ENCODE peak calls at places on chromosome 11, in five cellular contexts. O, P, Q, H and M are unnamed samples.
A peak's percentile ranks its signal among the peaks of the same experiment; 100 is the strongest.

GRCh38 chr11:126061707-126062678 is 673 bp downstream of the CDON start:
- DNase-seq in O (peak; percentile 40), P (peak; percentile 28), Q (no peak), H (peak; percentile 13), M (peak; percentile 24)

GRCh38 chr11:108793138-108793537 is 128.3 kb downstream of the DDX10 start:
- DNase-seq in O (no peak), P (no peak), Q (no peak), H (no peak), M (no peak)

GRCh38 chr11:61079416-61080150 is 22.7 kb upstream of the CD5 start:
- DNase-seq in O (no peak), P (no peak), Q (no peak), H (no peak), M (no peak)

GRCh38 chr11:18011633-18012313 is 1.1 kb downstream of the SERGEF start:
- DNase-seq in O (no peak), P (no peak), Q (no peak), H (no peak), M (peak; percentile 9)

GRCh38 chr11:110433393-110434333 is 3.9 kb downstream of the FDX1 start:
- DNase-seq in O (no peak), P (peak; percentile 55), Q (no peak), H (peak; percentile 48), M (peak; percentile 53)

GRCh38 chr11:66186470-66186869 is 82.0 kb upstream of the RAB1B start:
- DNase-seq in O (no peak), P (no peak), Q (no peak), H (no peak), M (no peak)

GRCh38 chr11:118086913-118087768 is at the start of gene SMIM35:
- DNase-seq in O (no peak), P (no peak), Q (no peak), H (no peak), M (no peak)

GRCh38 chr11:126790550-126790981 is 210.0 kb downstream of the KIRREL3 start:
- DNase-seq in O (no peak), P (peak; percentile 3), Q (no peak), H (no peak), M (peak; percentile 66)

GRCh38 chr11:81005595-81005994 is 1564.8 kb upstream of the TENM4 start:
- DNase-seq in O (no peak), P (peak; percentile 90), Q (no peak), H (no peak), M (peak; percentile 92)

GRCh38 chr11:94933225-94934130 is 39.9 kb downstream of the CWC15 start:
- DNase-seq in O (peak; percentile 46), P (peak; percentile 96), Q (no peak), H (no peak), M (peak; percentile 97)

GRCh38 chr11:103031834-103032233 is 60.1 kb downstream of the DCUN1D5 start:
- DNase-seq in O (no peak), P (peak; percentile 83), Q (no peak), H (no peak), M (peak; percentile 62)

GRCh38 chr11:110069158-110069737 is 23.9 kb upstream of the ZC3H12C start:
- DNase-seq in O (peak; percentile 72), P (peak; percentile 83), Q (peak; percentile 62), H (no peak), M (peak; percentile 90)

GRCh38 chr11:131910491-131911387 is 540.3 kb downstream of the NTM start:
- DNase-seq in O (no peak), P (peak; percentile 59), Q (no peak), H (no peak), M (peak; percentile 63)

GRCh38 chr11:9906043-9906791 is 242.3 kb downstream of the SWAP70 start:
- DNase-seq in O (no peak), P (peak; percentile 95), Q (no peak), H (no peak), M (peak; percentile 96)

GRCh38 chr11:61331636-61332035 is 1.3 kb downstream of the DDB1 start:
- DNase-seq in O (no peak), P (no peak), Q (no peak), H (no peak), M (no peak)

GRCh38 chr11:72676874-72677341 is 2.7 kb upstream of the PDE2A start:
- DNase-seq in O (peak; percentile 58), P (peak; percentile 54), Q (peak; percentile 77), H (peak; percentile 37), M (peak; percentile 54)

GRCh38 chr11:8213390-8213789 is 44.6 kb upstream of the RIC3 start:
- DNase-seq in O (no peak), P (no peak), Q (no peak), H (no peak), M (no peak)

GRCh38 chr11:84685149-84685548 is 942.0 kb downstream of the DLG2 start:
- DNase-seq in O (no peak), P (no peak), Q (no peak), H (no peak), M (no peak)

GRCh38 chr11:107696140-107696539 is 15.7 kb downstream of the SLN start:
- DNase-seq in O (no peak), P (peak; percentile 90), Q (no peak), H (no peak), M (peak; percentile 90)

GRCh38 chr11:134120921-134121526 is 52.2 kb downstream of the JAM3 start:
- DNase-seq in O (peak; percentile 30), P (peak; percentile 46), Q (no peak), H (no peak), M (peak; percentile 78)

GRCh38 chr11:43947003-43947500 is 4.6 kb downstream of the C11orf96 start:
- DNase-seq in O (no peak), P (peak; percentile 69), Q (no peak), H (no peak), M (peak; percentile 71)

GRCh38 chr11:3894128-3894731 is 38.8 kb downstream of the STIM1 start:
- DNase-seq in O (peak; percentile 55), P (peak; percentile 28), Q (peak; percentile 55), H (peak; percentile 95), M (peak; percentile 34)

GRCh38 chr11:133038850-133039249 is 493.5 kb downstream of the OPCML start:
- DNase-seq in O (no peak), P (no peak), Q (no peak), H (no peak), M (no peak)

GRCh38 chr11:43359432-43359818 is 705 bp downstream of the TTC17 start:
- DNase-seq in O (no peak), P (peak; percentile 57), Q (no peak), H (peak; percentile 63), M (peak; percentile 40)

DNA sequence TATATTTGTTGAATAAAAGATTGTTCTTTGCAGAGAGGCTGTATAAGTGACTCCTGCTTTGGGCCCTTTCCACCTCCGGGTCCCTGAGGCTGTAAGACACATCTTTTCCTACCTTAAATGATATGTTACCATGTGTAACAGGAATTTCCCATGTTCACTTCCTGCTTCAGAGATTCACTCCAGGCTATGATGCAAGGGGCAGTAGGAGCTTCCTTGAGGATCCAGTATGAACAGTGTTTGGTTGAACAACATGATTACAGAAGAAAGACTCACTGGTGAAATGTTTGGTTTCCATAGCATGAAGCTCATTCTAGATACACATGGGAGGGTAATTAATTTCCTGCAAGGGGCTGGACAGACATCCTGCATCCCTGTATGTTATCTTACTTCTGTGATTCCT is 25.6 kb upstream of the ZDHHC13 start:
- DNase-seq in O (no peak), P (no peak), Q (no peak), H (no peak), M (peak; percentile 8)
- H3K4me3 ChIP-seq in O (no peak overlapping the region), P (no peak overlapping the region), Q (no peak overlapping the region), H (no peak overlapping the region), M (no peak overlapping the region)

GRCh38 chr11:36462321-36462720 is 47.8 kb downstream of the TRAF6 start:
- DNase-seq in O (no peak), P (no peak), Q (no peak), H (no peak), M (no peak)
- H3K4me3 ChIP-seq in O (no peak overlapping the region), P (no peak overlapping the region), Q (no peak overlapping the region), H (no peak overlapping the region), M (no peak overlapping the region)

GRCh38 chr11:129856036-129856435 is 39.3 kb downstream of the NFRKB start:
- DNase-seq in O (no peak), P (no peak), Q (no peak), H (no peak), M (no peak)
- H3K4me3 ChIP-seq in O (no peak overlapping the region), P (no peak overlapping the region), Q (no peak overlapping the region), H (no peak overlapping the region), M (no peak overlapping the region)

GRCh38 chr11:93735627-93736026 is 5.7 kb downstream of the TAF1D start:
- DNase-seq in O (no peak), P (no peak), Q (no peak), H (no peak), M (no peak)

GRCh38 chr11:93736129-93736528 is 5.2 kb downstream of the TAF1D start:
- DNase-seq in O (no peak), P (peak; percentile 62), Q (no peak), H (no peak), M (no peak)

GRCh38 chr11:93733474-93733873 is 7.8 kb downstream of the TAF1D start:
- DNase-seq in O (no peak), P (no peak), Q (no peak), H (no peak), M (no peak)

GRCh38 chr11:93732237-93732892 is 8.9 kb downstream of the TAF1D start:
- DNase-seq in O (no peak), P (no peak), Q (no peak), H (no peak), M (no peak)

DNA sequence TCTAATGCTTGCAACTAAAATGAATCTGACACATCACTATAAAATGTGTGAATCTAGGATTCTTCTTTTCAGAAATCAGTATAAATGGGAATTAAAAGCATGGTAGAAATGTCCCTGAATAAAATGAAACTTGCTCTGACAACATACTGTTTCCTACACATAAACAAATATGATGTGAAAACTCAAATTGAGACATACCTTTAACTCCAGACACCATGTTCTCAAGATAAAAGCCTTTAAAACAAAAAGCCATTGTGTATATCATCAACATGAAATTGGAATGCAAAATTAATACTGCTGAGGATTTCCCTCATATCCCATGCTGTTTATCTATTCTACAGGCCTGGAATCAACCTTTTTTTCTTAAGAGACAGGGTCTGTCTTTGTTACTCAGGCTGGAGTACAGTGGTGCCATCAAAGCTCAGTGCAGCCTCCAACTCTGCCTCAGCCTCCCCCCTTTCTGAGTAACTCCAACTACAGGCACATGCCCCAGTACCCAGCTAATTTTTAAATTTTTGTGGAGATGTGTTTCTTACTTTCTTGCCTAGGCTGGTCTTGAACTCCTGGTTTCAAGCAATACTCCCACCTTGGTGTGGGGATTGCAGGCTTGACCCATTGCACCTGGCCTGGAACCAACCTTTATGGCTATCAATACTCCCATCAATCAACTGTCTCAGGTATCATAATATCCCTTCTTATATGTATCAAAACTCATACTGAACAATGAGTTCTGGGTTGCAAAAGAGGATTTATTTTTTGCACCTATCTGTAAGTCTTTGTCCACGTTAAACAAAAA is 6.7 kb downstream of the TAF1D start:
- DNase-seq in O (no peak), P (no peak), Q (no peak), H (no peak), M (no peak)
- H3K4me3 ChIP-seq in O (no peak overlapping the region), P (no peak overlapping the region), Q (no peak overlapping the region), H (peak overlapping the region; percentile 96), M (no peak overlapping the region)

GRCh38 chr11:68002943-68003845 is 703 bp downstream of the UNC93B1 start:
- DNase-seq in O (no peak), P (no peak), Q (peak; percentile 85), H (peak; percentile 68), M (no peak)

GRCh38 chr11:68003846-68004550 is at the start of gene UNC93B1:
- DNase-seq in O (peak; percentile 90), P (peak; percentile 75), Q (peak; percentile 97), H (peak; percentile 90), M (peak; percentile 81)

GRCh38 chr11:68006606-68007166 is 2.8 kb upstream of the UNC93B1 start:
- DNase-seq in O (no peak), P (no peak), Q (no peak), H (no peak), M (no peak)

GRCh38 chr11:68002575-68002942 is 1.3 kb downstream of the UNC93B1 start:
- DNase-seq in O (no peak), P (no peak), Q (peak; percentile 65), H (peak; percentile 84), M (no peak)

GRCh38 chr11:68004551-68005335 is 846 bp upstream of the UNC93B1 start:
- DNase-seq in O (no peak), P (no peak), Q (no peak), H (no peak), M (no peak)
- H3K4me3 ChIP-seq in O (peak overlapping the region; percentile 82), P (peak overlapping the region; percentile 70), Q (peak overlapping the region; percentile 75), H (peak overlapping the region; percentile 82), M (peak overlapping the region; percentile 64)